ENCODE peak calls at places on chromosomes 6 and 20, in seven cellular contexts. J is fibroblast of lung, D is AG10803, K is AG09309, R is foreskin keratinocyte, F is HL-60, L is spleen. H is an unnamed sample.

GRCh38 chr6:167529684-167530335 is 204.9 kb downstream of the TTLL2 start:
- DNase-seq in J (no peak), D (no peak), K (no peak), R (no peak), F (no peak), L (no peak), H (no peak)

GRCh38 chr6:81761197-81761596 is 8.7 kb upstream of the TENT5A start:
- DNase-seq in J (peak; percentile 68), D (no peak), K (no peak), R (no peak), F (no peak), L (no peak), H (peak; percentile 66)

GRCh38 chr20:58448958-58449357 is 59.9 kb downstream of the VAPB start:
- DNase-seq in J (no peak), D (no peak), K (no peak), R (no peak), F (no peak), L (no peak), H (no peak)

GRCh38 chr6:11909696-11910132 is 102.4 kb upstream of the HIVEP1 start:
- DNase-seq in J (no peak), D (peak; percentile 68), K (no peak), R (peak; percentile 48), F (no peak), L (no peak), H (no peak)

GRCh38 chr20:49381558-49382493 is 100.6 kb downstream of the KCNB1 start:
- DNase-seq in J (peak; percentile 63), D (peak; percentile 42), K (no peak), R (peak; percentile 91), F (no peak), L (no peak), H (peak; percentile 9)

GRCh38 chr20:19929749-19930148 is 87.4 kb upstream of the NAA20 start:
- DNase-seq in J (peak; percentile 74), D (no peak), K (no peak), R (no peak), F (no peak), L (no peak), H (peak; percentile 32)

GRCh38 chr6:170378502-170378901 is 71.9 kb downstream of the FAM120B start:
- DNase-seq in J (no peak), D (no peak), K (no peak), R (no peak), F (no peak), L (no peak), H (no peak)

GRCh38 chr6:1797801-1798200 is 188.1 kb downstream of the FOXC1 start:
- DNase-seq in J (no peak), D (peak; percentile 18), K (no peak), R (peak; percentile 52), F (no peak), L (no peak), H (peak; percentile 55)

GRCh38 chr20:54794110-54794509 is 318.7 kb downstream of the DOK5 start:
- DNase-seq in J (no peak), D (no peak), K (no peak), R (no peak), F (no peak), L (no peak), H (no peak)

GRCh38 chr6:138593100-138593877 is 94.0 kb upstream of the NHSL1 start:
- DNase-seq in J (peak; percentile 98), D (peak; percentile 95), K (peak; percentile 94), R (peak; percentile 97), F (peak; percentile 31), L (no peak), H (peak; percentile 93)

GRCh38 chr6:14772188-14772587 is 473.7 kb upstream of the JARID2 start:
- DNase-seq in J (no peak), D (no peak), K (no peak), R (no peak), F (no peak), L (no peak), H (no peak)

GRCh38 chr6:3522561-3523287 is 65.9 kb upstream of the SLC22A23 start:
- DNase-seq in J (no peak), D (peak; percentile 84), K (no peak), R (peak; percentile 73), F (no peak), L (no peak), H (no peak)

GRCh38 chr6:39772559-39773283 is 19.5 kb upstream of the DAAM2 start:
- DNase-seq in J (no peak), D (peak; percentile 91), K (no peak), R (peak; percentile 13), F (no peak), L (no peak), H (peak; percentile 77)

GRCh38 chr20:3813758-3814581 is 6.4 kb upstream of the AP5S1 start:
- DNase-seq in J (no peak), D (no peak), K (no peak), R (no peak), F (no peak), L (no peak), H (no peak)

GRCh38 chr20:58691773-58692578 is 624 bp upstream of the NPEPL1 start:
- DNase-seq in J (peak; percentile 53), D (peak; percentile 36), K (no peak), R (no peak), F (peak; percentile 86), L (peak; percentile 91), H (peak; percentile 78)

GRCh38 chr6:53233309-53233708 is 84.7 kb upstream of the GCM1 start:
- DNase-seq in J (no peak), D (no peak), K (no peak), R (no peak), F (no peak), L (no peak), H (no peak)

GRCh38 chr6:148803979-148804378 is 57.1 kb downstream of the UST start:
- DNase-seq in J (no peak), D (no peak), K (no peak), R (no peak), F (no peak), L (no peak), H (no peak)

GRCh38 chr20:32203556-32204484 is 3.7 kb downstream of the PLAGL2 start:
- DNase-seq in J (no peak), D (no peak), K (no peak), R (peak; percentile 92), F (no peak), L (no peak), H (peak; percentile 31)

GRCh38 chr6:141677598-141678211 is 455.0 kb upstream of the GJE1 start:
- DNase-seq in J (peak; percentile 68), D (peak; percentile 45), K (no peak), R (peak; percentile 32), F (peak; percentile 10), L (no peak), H (peak; percentile 56)

GRCh38 chr6:138219398-138219797 is 1.1 kb upstream of the PBOV1 start:
- DNase-seq in J (no peak), D (no peak), K (no peak), R (no peak), F (no peak), L (no peak), H (no peak)

GRCh38 chr20:18164356-18164755 is 26.7 kb downstream of the KAT14 start:
- DNase-seq in J (no peak), D (peak; percentile 5), K (peak; percentile 10), R (peak; percentile 89), F (no peak), L (no peak), H (no peak)

GRCh38 chr20:6053776-6054688 is at the start of gene LRRN4:
- DNase-seq in J (no peak), D (peak; percentile 27), K (no peak), R (peak; percentile 94), F (no peak), L (no peak), H (no peak)

GRCh38 chr6:99151634-99152344 is 197.7 kb downstream of the FAXC start:
- DNase-seq in J (no peak), D (peak; percentile 12), K (no peak), R (peak; percentile 33), F (peak; percentile 39), L (no peak), H (peak; percentile 4)

GRCh38 chr6:170152989-170153388 is 137.9 kb downstream of the DLL1 start:
- DNase-seq in J (no peak), D (no peak), K (no peak), R (peak; percentile 50), F (peak; percentile 21), L (no peak), H (peak; percentile 13)

GRCh38 chr6:53230775-53231467 is 82.3 kb upstream of the GCM1 start:
- DNase-seq in J (no peak), D (no peak), K (no peak), R (no peak), F (no peak), L (no peak), H (no peak)

GRCh38 chr6:130760006-130760405 is 67.2 kb upstream of the SMLR1 start:
- DNase-seq in J (peak; percentile 61), D (peak; percentile 49), K (peak; percentile 25), R (peak; percentile 51), F (no peak), L (no peak), H (peak; percentile 69)
- TF ChIP-seq CTCF in J (peak; percentile 79), D (peak; percentile 78), K (peak; percentile 86), R (peak; percentile 92), F (no peak), L (no peak), H (peak; percentile 94)

GRCh38 chr6:137001287-137001976 is 43.3 kb downstream of the IL20RA start:
- DNase-seq in J (no peak), D (no peak), K (no peak), R (peak; percentile 77), F (no peak), L (no peak), H (no peak)

GRCh38 chr6:137001977-137002302 is 42.8 kb downstream of the IL20RA start:
- DNase-seq in J (no peak), D (no peak), K (no peak), R (no peak), F (no peak), L (no peak), H (no peak)

GRCh38 chr6:137005073-137005472 is 39.7 kb downstream of the IL20RA start:
- DNase-seq in J (no peak), D (no peak), K (no peak), R (no peak), F (no peak), L (no peak), H (no peak)

GRCh38 chr6:137000825-137001224 is 43.9 kb downstream of the IL20RA start:
- DNase-seq in J (no peak), D (no peak), K (no peak), R (peak; percentile 77), F (no peak), L (no peak), H (no peak)

GRCh38 chr6:137002505-137002904 is 42.3 kb downstream of the IL20RA start:
- DNase-seq in J (no peak), D (no peak), K (no peak), R (no peak), F (no peak), L (no peak), H (no peak)
- TF ChIP-seq CTCF in J (no peak), D (no peak), K (no peak), R (no peak), F (no peak), L (no peak), H (no peak)

GRCh38 chr6:20058912-20059311 is 153.4 kb downstream of the MBOAT1 start:
- DNase-seq in J (no peak), D (no peak), K (no peak), R (no peak), F (peak; percentile 76), L (no peak), H (no peak)
- TF ChIP-seq CTCF in J (no peak), D (no peak), K (no peak), R (peak; percentile 4), F (no peak), L (no peak), H (no peak)

DNA sequence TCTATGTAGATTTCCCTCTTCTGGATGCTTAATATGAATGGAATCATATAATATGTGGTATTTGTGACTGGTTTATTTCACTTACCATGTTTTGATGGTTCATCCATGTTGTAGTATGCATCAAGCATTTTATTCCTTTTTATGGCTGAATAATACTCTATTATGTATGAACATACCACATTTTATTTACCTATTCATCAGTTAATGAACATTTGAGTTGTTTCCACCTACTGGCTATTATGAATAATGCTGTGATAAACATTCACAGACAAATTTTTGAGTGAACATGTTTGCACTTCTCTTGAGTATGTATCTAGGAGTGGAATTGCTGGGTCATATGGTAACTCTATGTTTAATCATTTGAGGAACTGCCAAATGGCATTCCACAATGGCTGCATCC is 14.9 kb upstream of the ZNF451 start:
- DNase-seq in J (no peak), D (peak; percentile 11), K (no peak), R (no peak), F (no peak), L (no peak), H (no peak)
- TF ChIP-seq CTCF in J (no peak), D (no peak), K (no peak), R (peak; percentile 14), F (no peak), L (no peak), H (no peak)